ENCODE peak calls at places on chromosomes 13 and 19, in seven cellular contexts. E is HCT116, M is K562, A is H1, X is SK-N-SH, I is GM12878, L is HepG2. V is an unnamed sample.

GRCh38 chr19:54670576-54671347 is 8.0 kb downstream of the LILRB4 start:
- DNase-seq in E (no peak), M (no peak), A (no peak), X (no peak), I (no peak), L (no peak), V (no peak)

GRCh38 chr13:95656386-95657015 is 12.0 kb upstream of the DZIP1 start:
- DNase-seq in E (no peak), M (no peak), A (no peak), X (no peak), I (no peak), L (no peak), V (no peak)

GRCh38 chr13:62704795-62705329 is 1289.2 kb upstream of the PCDH20 start:
- DNase-seq in E (no peak), M (no peak), A (no peak), X (peak; percentile 4), I (no peak), L (no peak), V (no peak)

GRCh38 chr13:46684287-46685001 is 112.5 kb downstream of the ESD start:
- DNase-seq in E (no peak), M (no peak), A (peak; percentile 31), X (no peak), I (no peak), L (peak; percentile 86), V (no peak)

GRCh38 chr13:47665041-47665440 is 336.0 kb downstream of the SUCLA2 start:
- DNase-seq in E (no peak), M (no peak), A (no peak), X (no peak), I (no peak), L (no peak), V (no peak)

GRCh38 chr13:47708386-47708785 is 292.7 kb downstream of the SUCLA2 start:
- DNase-seq in E (no peak), M (no peak), A (no peak), X (no peak), I (no peak), L (no peak), V (no peak)

GRCh38 chr13:113166681-113167080 is 8.2 kb downstream of the PROZ start:
- DNase-seq in E (no peak), M (no peak), A (no peak), X (no peak), I (no peak), L (no peak), V (no peak)

GRCh38 chr19:1125601-1126533 is 22.1 kb downstream of the GPX4 start:
- DNase-seq in E (no peak), M (no peak), A (no peak), X (no peak), I (no peak), L (no peak), V (no peak)

GRCh38 chr13:30745917-30746686 is 10.8 kb downstream of the ALOX5AP start:
- DNase-seq in E (no peak), M (no peak), A (no peak), X (peak; percentile 19), I (no peak), L (peak; percentile 65), V (no peak)

GRCh38 chr19:30719189-30719990 is 347.2 kb downstream of the ZNF536 start:
- DNase-seq in E (no peak), M (peak; percentile 15), A (no peak), X (peak; percentile 90), I (no peak), L (no peak), V (peak; percentile 32)
- TF ChIP-seq JUND in E (no peak), M (no peak), A (no peak), X (no peak), I (no peak), L (no peak), V (no peak)

GRCh38 chr13:80828759-80829158 is 487.8 kb upstream of the SPRY2 start:
- DNase-seq in E (no peak), M (no peak), A (no peak), X (no peak), I (no peak), L (no peak), V (no peak)

GRCh38 chr13:80823472-80823871 is 482.5 kb upstream of the SPRY2 start:
- DNase-seq in E (no peak), M (no peak), A (no peak), X (no peak), I (no peak), L (no peak), V (no peak)

GRCh38 chr13:80825276-80825675 is 484.4 kb upstream of the SPRY2 start:
- DNase-seq in E (no peak), M (no peak), A (no peak), X (no peak), I (no peak), L (no peak), V (no peak)

GRCh38 chr13:80824231-80824630 is 483.3 kb upstream of the SPRY2 start:
- DNase-seq in E (no peak), M (no peak), A (no peak), X (no peak), I (no peak), L (no peak), V (no peak)
- TF ChIP-seq JUND in E (no peak), M (no peak), A (no peak), X (no peak), I (no peak), L (no peak), V (no peak)

DNA sequence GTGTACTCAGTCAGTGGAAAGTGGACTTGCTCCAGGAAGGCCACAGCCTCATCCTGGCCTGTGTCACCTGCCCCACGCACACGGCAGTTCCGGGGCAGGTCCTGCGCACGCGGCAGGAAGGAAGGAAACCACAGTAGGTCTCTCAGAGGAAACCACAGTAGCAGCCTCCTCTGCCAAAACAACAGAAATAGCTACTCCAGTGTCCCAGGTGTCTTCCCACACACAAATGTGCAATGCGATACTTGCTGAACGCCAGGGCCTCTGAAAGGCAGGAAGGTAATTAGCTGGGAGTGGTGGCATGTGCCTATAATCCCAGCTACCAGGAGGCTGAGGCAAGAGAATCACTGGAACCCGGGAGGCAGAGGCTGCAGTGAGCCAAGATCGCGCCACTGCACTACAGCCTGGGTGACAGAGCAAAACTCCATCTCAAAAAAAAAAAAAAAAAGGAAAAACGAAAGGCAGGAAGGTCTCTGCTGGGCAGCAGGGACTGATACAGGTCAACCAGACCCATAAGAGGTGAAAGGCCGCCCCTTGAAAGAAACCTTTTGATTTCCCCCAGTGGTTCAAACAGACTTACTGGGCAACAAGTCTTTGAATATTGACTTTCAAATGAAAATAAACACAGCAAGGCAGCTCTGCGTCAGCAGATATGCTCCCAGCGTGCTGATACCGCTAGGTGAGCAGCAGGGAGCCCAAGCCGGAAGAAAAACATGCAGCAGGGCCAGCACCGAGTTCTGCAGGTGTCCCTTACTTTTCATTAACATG is 49.5 kb downstream of the CRYL1 start:
- DNase-seq in E (no peak), M (no peak), A (no peak), X (no peak), I (peak; percentile 65), L (no peak), V (no peak)
- TF ChIP-seq JUND in E (no peak), M (no peak), A (no peak), X (no peak), I (no peak), L (no peak), V (no peak)

DNA sequence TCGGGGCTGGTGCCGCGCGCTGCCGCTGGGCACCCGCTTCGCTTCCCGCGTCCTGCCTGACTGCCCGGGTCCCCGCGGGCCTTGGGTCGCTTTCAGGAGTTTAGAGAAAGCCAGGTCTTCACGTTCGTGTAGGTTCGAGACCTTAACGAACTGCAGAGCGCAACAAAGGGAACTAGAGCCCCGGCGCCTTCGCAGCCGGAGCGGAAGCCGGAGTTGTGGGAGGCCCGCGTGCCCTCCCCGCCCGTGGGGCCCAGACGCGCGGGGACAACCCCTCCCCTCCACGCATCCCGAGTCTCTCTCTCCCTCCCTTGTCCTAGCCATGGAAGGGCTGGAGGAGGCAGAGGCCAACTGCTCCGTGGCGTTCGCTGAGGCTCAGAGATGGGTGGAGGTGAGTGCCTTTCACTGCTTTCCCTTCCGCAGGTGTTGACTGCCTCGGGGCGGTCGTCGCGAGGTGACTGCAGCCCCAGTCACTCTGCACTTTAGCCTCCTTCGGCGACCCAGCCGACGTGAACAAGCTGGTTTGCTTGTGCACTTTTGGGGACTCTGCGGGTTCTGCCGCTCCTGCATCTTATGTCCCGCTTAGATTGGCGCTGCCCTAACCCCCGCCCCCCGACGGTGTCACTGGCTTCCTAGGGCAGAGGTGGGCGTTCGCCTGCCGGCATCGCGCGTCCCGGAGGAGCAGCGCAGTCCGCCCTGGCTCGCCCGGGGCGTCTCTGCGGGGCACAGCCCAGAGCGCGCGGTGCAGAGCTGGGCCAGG is 387 bp downstream of the LMO7 start:
- DNase-seq in E (no peak), M (peak; percentile 6), A (no peak), X (peak; percentile 67), I (no peak), L (peak; percentile 18), V (peak; percentile 43)
- TF ChIP-seq JUND in E (no peak), M (no peak), A (no peak), X (no peak), I (no peak), L (no peak), V (no peak)

DNA sequence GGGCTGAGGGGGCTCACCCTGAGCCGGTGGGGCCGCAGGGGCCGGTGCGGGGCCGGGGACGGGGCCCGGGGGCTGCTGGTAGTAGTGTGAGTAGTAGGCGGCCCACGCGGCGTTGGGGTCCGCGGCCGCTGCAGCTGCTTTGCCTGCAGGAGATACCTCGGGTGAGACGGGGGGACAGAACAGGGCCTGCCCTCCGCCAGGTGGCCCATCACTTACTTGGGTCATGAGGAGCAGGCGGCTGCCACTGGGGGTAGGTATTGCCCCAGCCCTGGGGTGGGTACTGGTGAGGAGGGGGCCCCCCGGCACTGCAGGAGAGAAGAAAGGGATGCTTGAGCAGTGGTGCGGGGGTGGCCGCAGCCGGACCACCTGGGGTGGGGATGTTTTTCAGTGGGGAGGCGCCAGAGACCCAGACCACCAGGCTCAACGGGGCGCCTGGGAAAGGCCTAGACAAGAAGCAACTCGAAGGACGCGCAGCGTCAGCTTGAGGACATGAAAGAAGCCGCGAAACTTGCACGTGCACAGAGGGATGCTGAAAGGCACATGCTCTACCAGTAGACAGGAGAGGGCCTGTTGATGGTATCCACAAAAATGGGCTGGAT is 8.9 kb downstream of the KHSRP start:
- DNase-seq in E (no peak), M (no peak), A (no peak), X (no peak), I (no peak), L (no peak), V (no peak)
- TF ChIP-seq JUND in E (no peak), M (no peak), A (no peak), X (no peak), I (no peak), L (no peak), V (no peak)

GRCh38 chr19:33050110-33050509 is 14.6 kb downstream of the RHPN2 start:
- DNase-seq in E (no peak), M (no peak), A (no peak), X (no peak), I (no peak), L (no peak), V (no peak)

GRCh38 chr19:33048806-33049676 is 15.6 kb downstream of the RHPN2 start:
- DNase-seq in E (no peak), M (no peak), A (no peak), X (no peak), I (no peak), L (no peak), V (no peak)

GRCh38 chr19:33055718-33056117 is 9.0 kb downstream of the RHPN2 start:
- DNase-seq in E (no peak), M (no peak), A (no peak), X (no peak), I (no peak), L (no peak), V (no peak)

GRCh38 chr19:33054623-33055022 is 10.1 kb downstream of the RHPN2 start:
- DNase-seq in E (peak; percentile 74), M (no peak), A (no peak), X (no peak), I (no peak), L (no peak), V (no peak)

GRCh38 chr19:33052352-33052972 is 12.2 kb downstream of the RHPN2 start:
- DNase-seq in E (no peak), M (no peak), A (no peak), X (no peak), I (no peak), L (peak; percentile 60), V (peak; percentile 32)
- TF ChIP-seq JUND in E (no peak), M (no peak), A (no peak), X (no peak), I (no peak), L (no peak), V (no peak)